ENCODE peak calls at places on chromosomes 1 and 21, in seven cellular contexts. K, D, X, N, M, Y and P are unnamed samples.

GRCh38 chr1:228647523-228648444 is 87.5 kb upstream of the RHOU start:
- DNase-seq in K (peak; percentile 76), D (peak; percentile 14), X (peak; percentile 17), N (no peak), M (peak; percentile 75), Y (peak; percentile 34), P (no peak)

GRCh38 chr21:33135925-33136324 is 66.0 kb downstream of the OLIG1 start:
- DNase-seq in K (no peak), D (no peak), X (no peak), N (no peak), M (no peak), Y (no peak), P (no peak)

GRCh38 chr1:221824025-221824424 is 82.1 kb upstream of the DUSP10 start:
- DNase-seq in K (no peak), D (no peak), X (no peak), N (no peak), M (peak; percentile 38), Y (peak; percentile 80), P (no peak)

GRCh38 chr1:206445116-206445515 is 25.2 kb upstream of the IKBKE start:
- DNase-seq in K (no peak), D (no peak), X (no peak), N (no peak), M (peak; percentile 31), Y (peak; percentile 76), P (no peak)

GRCh38 chr21:41762236-41762635 is 4.6 kb downstream of the RIPK4 start:
- DNase-seq in K (no peak), D (no peak), X (no peak), N (no peak), M (no peak), Y (no peak), P (no peak)

GRCh38 chr21:39263372-39263771 is 50.1 kb downstream of the BRWD1 start:
- DNase-seq in K (no peak), D (no peak), X (no peak), N (no peak), M (peak; percentile 34), Y (peak; percentile 49), P (no peak)

GRCh38 chr1:153355445-153356071 is 2.1 kb upstream of the S100A9 start:
- DNase-seq in K (no peak), D (peak; percentile 59), X (peak; percentile 33), N (no peak), M (peak; percentile 56), Y (peak; percentile 46), P (no peak)

GRCh38 chr1:93779540-93780121 is 98.0 kb upstream of the BCAR3 start:
- DNase-seq in K (peak; percentile 72), D (no peak), X (no peak), N (no peak), M (peak; percentile 83), Y (no peak), P (no peak)

GRCh38 chr1:232471250-232471649 is 158.7 kb downstream of the SIPA1L2 start:
- DNase-seq in K (no peak), D (no peak), X (no peak), N (no peak), M (peak; percentile 56), Y (no peak), P (no peak)

GRCh38 chr1:4084053-4084431 is 184.0 kb upstream of the C1orf174 start:
- DNase-seq in K (no peak), D (no peak), X (no peak), N (no peak), M (no peak), Y (no peak), P (no peak)

GRCh38 chr1:82299680-82300079 is 498.9 kb downstream of the ADGRL2 start:
- DNase-seq in K (no peak), D (no peak), X (no peak), N (no peak), M (no peak), Y (no peak), P (no peak)

GRCh38 chr1:217407426-217407825 is 223.5 kb downstream of the GPATCH2 start:
- DNase-seq in K (no peak), D (no peak), X (no peak), N (no peak), M (no peak), Y (no peak), P (no peak)

GRCh38 chr1:18927082-18927653 is 24.8 kb upstream of the ALDH4A1 start:
- DNase-seq in K (no peak), D (no peak), X (peak; percentile 32), N (no peak), M (no peak), Y (no peak), P (no peak)

GRCh38 chr1:113874017-113874879 is 2.7 kb upstream of the PTPN22 start:
- DNase-seq in K (no peak), D (no peak), X (no peak), N (no peak), M (peak; percentile 10), Y (peak; percentile 57), P (no peak)

GRCh38 chr1:32884726-32885125 is 1.6 kb upstream of the HPCA start:
- DNase-seq in K (no peak), D (no peak), X (no peak), N (no peak), M (no peak), Y (no peak), P (no peak)

GRCh38 chr1:225532240-225532944 is 104.6 kb upstream of the LBR start:
- DNase-seq in K (no peak), D (no peak), X (no peak), N (no peak), M (no peak), Y (no peak), P (no peak)

GRCh38 chr1:91732291-91732953 is 153.5 kb downstream of the TGFBR3 start:
- DNase-seq in K (no peak), D (peak; percentile 40), X (no peak), N (no peak), M (peak; percentile 87), Y (peak; percentile 63), P (no peak)

GRCh38 chr1:94949681-94950661 is 23.1 kb upstream of the CNN3 start:
- DNase-seq in K (no peak), D (no peak), X (no peak), N (no peak), M (peak; percentile 83), Y (peak; percentile 59), P (no peak)

GRCh38 chr1:243882276-243882675 is 32.2 kb upstream of the AKT3 start:
- DNase-seq in K (no peak), D (no peak), X (no peak), N (no peak), M (peak; percentile 40), Y (peak; percentile 73), P (no peak)

GRCh38 chr1:53405737-53406136 is 53.5 kb upstream of the DMRTB1 start:
- DNase-seq in K (no peak), D (no peak), X (no peak), N (no peak), M (no peak), Y (no peak), P (no peak)

GRCh38 chr1:169163059-169163458 is 56.6 kb downstream of the ATP1B1 start:
- DNase-seq in K (no peak), D (no peak), X (no peak), N (no peak), M (no peak), Y (no peak), P (no peak)

GRCh38 chr1:6389971-6390370 is 3.6 kb downstream of the ACOT7 start:
- DNase-seq in K (no peak), D (no peak), X (no peak), N (no peak), M (no peak), Y (no peak), P (no peak)

GRCh38 chr1:208242829-208243521 is 1.2 kb downstream of the PLXNA2 start:
- DNase-seq in K (no peak), D (peak; percentile 15), X (no peak), N (no peak), M (peak; percentile 50), Y (no peak), P (no peak)

GRCh38 chr1:79726911-79727310 is 720.4 kb upstream of the ADGRL4 start:
- DNase-seq in K (no peak), D (no peak), X (no peak), N (no peak), M (no peak), Y (no peak), P (no peak)

GRCh38 chr1:61496501-61496900 is 228.4 kb downstream of the TM2D1 start:
- DNase-seq in K (no peak), D (no peak), X (no peak), N (no peak), M (peak; percentile 93), Y (peak; percentile 94), P (no peak)

GRCh38 chr1:198075296-198075695 is 81.5 kb upstream of the NEK7 start:
- DNase-seq in K (no peak), D (no peak), X (no peak), N (no peak), M (no peak), Y (no peak), P (no peak)

GRCh38 chr1:2229032-2229920 is 1.2 kb downstream of the SKI start:
- DNase-seq in K (no peak), D (peak; percentile 70), X (peak; percentile 61), N (no peak), M (peak; percentile 58), Y (peak; percentile 78), P (peak; percentile 48)

GRCh38 chr1:78553859-78554258 is 63.1 kb downstream of the PTGFR start:
- DNase-seq in K (no peak), D (no peak), X (no peak), N (no peak), M (no peak), Y (no peak), P (no peak)

GRCh38 chr21:30463713-30464112 is 16.5 kb downstream of the KRTAP19-1 start:
- DNase-seq in K (peak; percentile 4), D (no peak), X (no peak), N (no peak), M (no peak), Y (no peak), P (no peak)

GRCh38 chr1:234466945-234467344 is 12.0 kb downstream of the TARBP1 start:
- DNase-seq in K (no peak), D (no peak), X (no peak), N (no peak), M (no peak), Y (no peak), P (no peak)

GRCh38 chr1:25182629-25183028 is 49.7 kb downstream of the SYF2 start:
- DNase-seq in K (no peak), D (no peak), X (no peak), N (no peak), M (peak; percentile 93), Y (no peak), P (no peak)

GRCh38 chr1:245401881-245402598 is 247.3 kb downstream of the KIF26B start:
- DNase-seq in K (no peak), D (no peak), X (no peak), N (no peak), M (no peak), Y (no peak), P (no peak)

GRCh38 chr1:25566186-25566729 is 22.9 kb downstream of the LDLRAP1 start:
- DNase-seq in K (no peak), D (no peak), X (no peak), N (no peak), M (peak; percentile 13), Y (no peak), P (no peak)

GRCh38 chr1:31706384-31707058 is 2.7 kb upstream of the COL16A1 start:
- DNase-seq in K (no peak), D (no peak), X (no peak), N (no peak), M (no peak), Y (no peak), P (no peak)

GRCh38 chr1:209368864-209369598 is 214.5 kb upstream of the CAMK1G start:
- DNase-seq in K (no peak), D (no peak), X (no peak), N (no peak), M (peak; percentile 94), Y (peak; percentile 97), P (no peak)

GRCh38 chr1:238485906-238486219 is 595.1 kb upstream of the ZP4 start:
- DNase-seq in K (no peak), D (no peak), X (no peak), N (no peak), M (no peak), Y (peak; percentile 27), P (no peak)

GRCh38 chr1:205374205-205375078 is 17.7 kb upstream of the KLHDC8A start:
- DNase-seq in K (no peak), D (no peak), X (no peak), N (no peak), M (peak; percentile 61), Y (peak; percentile 88), P (no peak)

GRCh38 chr1:223175032-223175431 is 32.0 kb upstream of the TLR5 start:
- DNase-seq in K (no peak), D (no peak), X (no peak), N (no peak), M (peak; percentile 18), Y (peak; percentile 14), P (no peak)